ENCODE peak calls at places on chromosomes 7 and 10, in five cellular contexts. M is prostate gland, X is A673, P is SK-N-MC, N is fibroblast of lung. W is an unnamed sample.

GRCh38 chr7:47226688-47227087 is 355.2 kb downstream of the TNS3 start:
- DNase-seq in M (no peak), X (no peak), P (no peak), N (no peak), W (no peak)

GRCh38 chr7:80499350-80499955 is 12.4 kb downstream of the GNAT3 start:
- DNase-seq in M (no peak), X (no peak), P (no peak), N (peak; percentile 96), W (peak; percentile 71)

GRCh38 chr10:62582804-62583208 is 208.6 kb downstream of the ZNF365 start:
- DNase-seq in M (no peak), X (peak; percentile 85), P (no peak), N (peak; percentile 100), W (peak; percentile 77)

GRCh38 chr10:97759157-97759980 is 12.4 kb downstream of the SFRP5 start:
- DNase-seq in M (peak; percentile 21), X (peak; percentile 57), P (no peak), N (peak; percentile 53), W (peak; percentile 37)

GRCh38 chr10:33032354-33033254 is 74.6 kb upstream of the ITGB1 start:
- DNase-seq in M (no peak), X (no peak), P (no peak), N (peak; percentile 88), W (peak; percentile 36)

GRCh38 chr10:103192089-103192450 is 1.0 kb downstream of the NT5C2 start:
- DNase-seq in M (no peak), X (peak; percentile 22), P (no peak), N (no peak), W (no peak)

GRCh38 chr7:115300228-115300870 is 378.5 kb downstream of the MDFIC start:
- DNase-seq in M (no peak), X (no peak), P (no peak), N (peak; percentile 70), W (no peak)

GRCh38 chr7:108565987-108566386 is 3.5 kb downstream of the THAP5 start:
- DNase-seq in M (no peak), X (no peak), P (no peak), N (no peak), W (no peak)

GRCh38 chr7:120273476-120273975 is 551 bp downstream of the KCND2 start:
- DNase-seq in M (no peak), X (peak; percentile 7), P (no peak), N (peak; percentile 22), W (peak; percentile 3)

GRCh38 chr7:5679741-5680473 is 101.6 kb downstream of the RNF216 start:
- DNase-seq in M (no peak), X (no peak), P (no peak), N (peak; percentile 18), W (no peak)

GRCh38 chr10:131559450-131559911 is 248.0 kb upstream of the TCERG1L start:
- DNase-seq in M (no peak), X (no peak), P (no peak), N (no peak), W (no peak)

GRCh38 chr7:94266278-94266677 is 128.4 kb upstream of the COL1A2 start:
- DNase-seq in M (no peak), X (peak; percentile 89), P (peak; percentile 79), N (peak; percentile 26), W (peak; percentile 6)

GRCh38 chr10:83612050-83612449 is 527.3 kb upstream of the GHITM start:
- DNase-seq in M (no peak), X (no peak), P (no peak), N (peak; percentile 97), W (peak; percentile 83)

GRCh38 chr7:121436136-121436535 is 40.0 kb upstream of the FAM3C start:
- DNase-seq in M (no peak), X (no peak), P (no peak), N (no peak), W (no peak)

GRCh38 chr10:80416401-80417098 is 8.2 kb downstream of the PRXL2A start:
- DNase-seq in M (peak; percentile 90), X (peak; percentile 54), P (no peak), N (peak; percentile 34), W (peak; percentile 49)

GRCh38 chr10:48658243-48658888 is 26.3 kb upstream of the WDFY4 start:
- DNase-seq in M (peak; percentile 50), X (peak; percentile 63), P (no peak), N (peak; percentile 36), W (peak; percentile 37)

GRCh38 chr10:89327803-89328441 is at the start of gene IFIT3:
- DNase-seq in M (peak; percentile 37), X (peak; percentile 91), P (no peak), N (peak; percentile 97), W (peak; percentile 94)

GRCh38 chr10:72340510-72340895 is 14.2 kb downstream of the DNAJB12 start:
- DNase-seq in M (no peak), X (peak; percentile 79), P (no peak), N (no peak), W (no peak)

GRCh38 chr7:78099715-78100477 is 301.3 kb downstream of the PHTF2 start:
- DNase-seq in M (no peak), X (no peak), P (no peak), N (peak; percentile 96), W (peak; percentile 81)

GRCh38 chr10:118349235-118349634 is 7.1 kb upstream of the FAM204A start:
- DNase-seq in M (no peak), X (no peak), P (no peak), N (no peak), W (no peak)
- H3K4me3 ChIP-seq in M (no peak overlapping the region), X (no peak overlapping the region), P (no peak overlapping the region), N (no peak overlapping the region), W (no peak overlapping the region)

DNA sequence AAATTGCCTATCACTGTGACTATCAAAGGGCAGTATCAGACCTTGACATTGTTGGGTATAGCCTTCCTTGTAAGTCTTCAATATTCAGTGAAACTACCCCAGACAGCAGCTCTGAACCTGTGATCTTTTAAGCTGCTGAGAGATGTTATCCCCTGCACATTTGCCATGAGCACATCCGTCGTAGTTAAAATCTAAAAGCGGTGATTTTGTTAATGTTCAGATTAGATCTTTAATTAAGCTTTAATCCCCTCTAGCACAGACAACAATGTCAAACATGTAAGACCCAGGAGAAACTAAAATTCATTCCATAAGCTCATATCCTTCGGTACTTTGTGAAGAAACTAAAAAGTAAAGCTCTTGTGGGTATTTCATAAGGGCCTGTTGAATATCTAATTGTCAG is 105.8 kb downstream of the MALRD1 start:
- DNase-seq in M (no peak), X (no peak), P (no peak), N (no peak), W (no peak)
- H3K4me3 ChIP-seq in M (no peak overlapping the region), X (no peak overlapping the region), P (no peak overlapping the region), N (no peak overlapping the region), W (no peak overlapping the region)

GRCh38 chr7:157610671-157611295 is 274.0 kb downstream of the DNAJB6 start:
- DNase-seq in M (no peak), X (no peak), P (no peak), N (peak; percentile 21), W (no peak)
- H3K4me3 ChIP-seq in M (no peak overlapping the region), X (no peak overlapping the region), P (no peak overlapping the region), N (no peak overlapping the region), W (no peak overlapping the region)

DNA sequence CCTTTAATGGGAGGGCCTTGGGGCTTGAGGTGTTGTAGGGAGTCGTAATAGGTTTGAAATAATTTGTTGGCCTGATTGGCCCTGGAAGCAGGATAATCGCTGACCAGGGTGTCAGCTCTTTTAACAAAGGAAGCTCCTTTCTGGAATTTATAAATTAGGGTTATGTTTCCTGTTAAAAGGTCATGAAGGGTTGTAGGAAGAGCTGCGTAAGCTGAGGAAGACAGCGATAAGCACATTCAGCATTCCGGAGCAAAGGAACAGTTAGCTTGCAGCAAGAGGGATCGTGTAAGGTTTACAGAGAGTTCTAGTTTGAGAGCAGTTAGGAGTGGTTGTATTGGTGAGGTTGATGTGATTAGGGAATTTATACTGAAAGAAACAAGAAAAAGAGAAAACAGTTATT is 21.3 kb downstream of the CPA4 start:
- DNase-seq in M (no peak), X (no peak), P (no peak), N (no peak), W (no peak)
- H3K4me3 ChIP-seq in M (no peak overlapping the region), X (no peak overlapping the region), P (no peak overlapping the region), N (no peak overlapping the region), W (no peak overlapping the region)

DNA sequence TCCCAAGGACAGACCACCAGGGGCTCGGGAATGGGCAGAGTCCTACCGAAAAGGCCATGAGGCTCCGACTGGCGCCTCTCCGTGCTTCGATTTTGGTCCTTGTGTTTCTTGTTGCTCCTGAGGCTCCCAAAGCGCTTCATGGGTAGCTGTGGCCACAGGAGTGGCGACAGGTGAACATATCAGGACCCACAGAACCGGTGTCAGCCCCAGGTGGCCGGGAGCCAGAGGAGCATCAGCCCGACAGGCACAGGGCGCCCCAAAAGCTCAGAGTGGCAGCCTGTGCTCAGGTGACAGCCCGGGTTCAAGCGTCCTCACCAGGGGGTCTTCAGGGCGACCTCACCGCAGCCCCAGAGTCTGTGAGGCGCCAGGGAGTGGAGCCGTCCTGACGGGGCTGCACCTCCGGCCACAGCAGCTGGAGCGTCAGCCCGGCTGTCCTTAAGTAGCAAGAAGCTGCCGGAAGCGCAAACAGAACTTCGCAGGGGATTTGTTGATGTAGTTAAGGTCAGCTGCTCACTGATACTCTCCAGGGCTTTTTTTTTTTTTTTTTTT is 141.0 kb downstream of the PRKAG2 start:
- DNase-seq in M (no peak), X (no peak), P (no peak), N (no peak), W (no peak)
- H3K4me3 ChIP-seq in M (no peak overlapping the region), X (no peak overlapping the region), P (no peak overlapping the region), N (peak overlapping the region; percentile 34), W (no peak overlapping the region)

DNA sequence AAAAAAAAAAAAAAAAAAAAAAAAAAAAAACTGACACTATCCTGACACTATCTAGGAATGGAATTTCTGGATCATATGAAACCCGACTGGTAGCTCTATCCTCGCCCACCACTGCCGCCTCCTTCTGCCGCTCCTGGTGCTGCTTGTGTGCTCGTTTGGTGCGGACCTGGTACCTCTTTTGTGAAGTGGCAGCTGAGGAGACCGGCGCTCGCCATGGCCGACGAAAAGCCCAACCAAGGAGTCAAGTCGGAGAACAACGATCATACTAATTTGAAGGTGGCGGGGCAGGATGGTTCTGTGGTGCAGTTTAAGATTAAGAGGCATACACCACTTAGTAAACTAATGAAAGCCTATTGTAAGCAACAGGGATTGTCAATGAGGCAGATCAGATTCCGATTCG is 130.6 kb downstream of the SEPTIN14 start:
- DNase-seq in M (no peak), X (no peak), P (no peak), N (no peak), W (no peak)
- H3K4me3 ChIP-seq in M (no peak overlapping the region), X (no peak overlapping the region), P (no peak overlapping the region), N (no peak overlapping the region), W (no peak overlapping the region)

GRCh38 chr10:128147669-128148068 is 21.4 kb upstream of the MKI67 start:
- DNase-seq in M (no peak), X (peak; percentile 35), P (peak; percentile 5), N (peak; percentile 77), W (peak; percentile 42)

GRCh38 chr10:128150045-128150493 is 23.8 kb upstream of the MKI67 start:
- DNase-seq in M (peak; percentile 39), X (peak; percentile 86), P (no peak), N (peak; percentile 45), W (no peak)

GRCh38 chr10:128144547-128144946 is 18.3 kb upstream of the MKI67 start:
- DNase-seq in M (no peak), X (no peak), P (no peak), N (no peak), W (no peak)

GRCh38 chr10:128149267-128149666 is 23.0 kb upstream of the MKI67 start:
- DNase-seq in M (no peak), X (no peak), P (no peak), N (no peak), W (no peak)

DNA sequence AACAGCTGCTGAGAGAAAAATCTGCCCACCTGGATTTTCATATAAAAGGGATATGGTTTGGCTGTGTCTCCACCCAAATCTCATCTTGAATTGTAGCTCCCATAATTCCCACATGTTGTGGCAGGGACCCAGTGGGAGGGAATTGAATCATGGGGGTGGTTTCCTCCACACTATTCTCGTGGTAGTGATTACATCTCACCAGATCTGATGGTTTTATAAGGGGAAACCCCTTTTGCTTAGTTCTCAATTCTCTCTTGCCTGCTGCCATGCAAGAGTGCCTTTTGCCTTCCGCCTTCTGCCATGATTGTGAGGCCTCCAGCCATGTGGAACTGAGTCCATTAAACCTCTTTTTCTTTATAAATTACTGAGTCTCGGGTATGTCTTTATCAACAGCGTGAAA is 20.8 kb upstream of the MKI67 start:
- DNase-seq in M (no peak), X (no peak), P (no peak), N (no peak), W (no peak)
- H3K4me3 ChIP-seq in M (no peak overlapping the region), X (no peak overlapping the region), P (no peak overlapping the region), N (no peak overlapping the region), W (no peak overlapping the region)

W was measured in astrocyte of the cerebellum.